ENCODE peak calls at places on chromosomes 4 and X, in four cellular contexts. One of them, this sample, is unnamed.

GRCh38 chr4:47474799-47475198 is 10.3 kb upstream of the ATP10D start:
- DNase-seq in breast epithelium: no peak
- DNase-seq in epithelial cell of proximal tubule: no peak
- DNase-seq in HCT116: no peak
- DNase-seq in this sample: no peak

GRCh38 chr4:108399610-108400265 is 220.6 kb upstream of the RPL34 start:
- DNase-seq in breast epithelium: no peak
- DNase-seq in epithelial cell of proximal tubule: no peak
- DNase-seq in HCT116: no peak
- DNase-seq in this sample: no peak

GRCh38 chr4:2101346-2102044 is 42.4 kb downstream of the NAT8L start:
- DNase-seq in breast epithelium: no peak
- DNase-seq in epithelial cell of proximal tubule: no peak
- DNase-seq in HCT116: no peak
- DNase-seq in this sample: no peak

GRCh38 chr4:19300213-19300612 is 951.5 kb upstream of the SLIT2 start:
- DNase-seq in breast epithelium: no peak
- DNase-seq in epithelial cell of proximal tubule: no peak
- DNase-seq in HCT116: no peak
- DNase-seq in this sample: no peak

GRCh38 chrX:74248889-74249288 is 55.1 kb upstream of the ZCCHC13 start:
- DNase-seq in breast epithelium: no peak
- DNase-seq in epithelial cell of proximal tubule: no peak
- DNase-seq in HCT116: no peak
- DNase-seq in this sample: no peak

GRCh38 chrX:102339312-102340298 is 92.6 kb downstream of the NXF2 start:
- DNase-seq in breast epithelium: no peak
- DNase-seq in epithelial cell of proximal tubule: no peak
- DNase-seq in HCT116: no peak
- DNase-seq in this sample: no peak

GRCh38 chr4:27692098-27692679 is 831.5 kb downstream of the STIM2 start:
- DNase-seq in breast epithelium: no peak
- DNase-seq in epithelial cell of proximal tubule: peak; percentile 6
- DNase-seq in HCT116: peak; percentile 45
- DNase-seq in this sample: no peak

GRCh38 chr4:76543378-76543777 is 108.3 kb downstream of the SHROOM3 start:
- DNase-seq in breast epithelium: no peak
- DNase-seq in epithelial cell of proximal tubule: no peak
- DNase-seq in HCT116: no peak
- DNase-seq in this sample: no peak

GRCh38 chr4:148441624-148441985 is 609 bp downstream of the NR3C2 start:
- DNase-seq in breast epithelium: no peak
- DNase-seq in epithelial cell of proximal tubule: no peak
- DNase-seq in HCT116: no peak
- DNase-seq in this sample: no peak

GRCh38 chr4:141788169-141788915 is 152.0 kb downstream of the IL15 start:
- DNase-seq in breast epithelium: no peak
- DNase-seq in epithelial cell of proximal tubule: no peak
- DNase-seq in HCT116: no peak
- DNase-seq in this sample: no peak

GRCh38 chrX:150968862-150969720 is 14.0 kb upstream of the HMGB3 start:
- DNase-seq in breast epithelium: no peak
- DNase-seq in epithelial cell of proximal tubule: no peak
- DNase-seq in HCT116: no peak
- DNase-seq in this sample: no peak

GRCh38 chrX:65994519-65995501 is 45.1 kb downstream of the VSIG4 start:
- DNase-seq in breast epithelium: no peak
- DNase-seq in epithelial cell of proximal tubule: no peak
- DNase-seq in HCT116: no peak
- DNase-seq in this sample: no peak

GRCh38 chr4:824461-825062 is 1.4 kb downstream of the CPLX1 start:
- DNase-seq in breast epithelium: no peak
- DNase-seq in epithelial cell of proximal tubule: no peak
- DNase-seq in HCT116: no peak
- DNase-seq in this sample: no peak

GRCh38 chr4:13461511-13461910 is 22.6 kb downstream of the RAB28 start:
- DNase-seq in breast epithelium: no peak
- DNase-seq in epithelial cell of proximal tubule: no peak
- DNase-seq in HCT116: no peak
- DNase-seq in this sample: no peak

GRCh38 chrX:45508459-45508858 is 307.8 kb upstream of the DIPK2B start:
- DNase-seq in breast epithelium: no peak
- DNase-seq in epithelial cell of proximal tubule: no peak
- DNase-seq in HCT116: no peak
- DNase-seq in this sample: no peak

GRCh38 chrX:68999351-68999750 is 165.9 kb downstream of the PJA1 start:
- DNase-seq in breast epithelium: no peak
- DNase-seq in epithelial cell of proximal tubule: no peak
- DNase-seq in HCT116: peak; percentile 18
- DNase-seq in this sample: no peak

GRCh38 chr4:83219344-83219990 is 65.1 kb downstream of the COQ2 start:
- DNase-seq in breast epithelium: peak; percentile 52
- DNase-seq in epithelial cell of proximal tubule: no peak
- DNase-seq in HCT116: no peak
- DNase-seq in this sample: no peak

GRCh38 chr4:76866641-76867040 is 31.3 kb downstream of the SOWAHB start:
- DNase-seq in breast epithelium: no peak
- DNase-seq in epithelial cell of proximal tubule: no peak
- DNase-seq in HCT116: no peak
- DNase-seq in this sample: no peak

GRCh38 chrX:118216488-118216887 is 99.9 kb upstream of the KLHL13 start:
- DNase-seq in breast epithelium: no peak
- DNase-seq in epithelial cell of proximal tubule: no peak
- DNase-seq in HCT116: no peak
- DNase-seq in this sample: no peak

GRCh38 chrX:39848243-39848642 is 249.5 kb downstream of the BCOR start:
- DNase-seq in breast epithelium: no peak
- DNase-seq in epithelial cell of proximal tubule: no peak
- DNase-seq in HCT116: no peak
- DNase-seq in this sample: no peak

GRCh38 chr4:3683744-3684421 is 82.3 kb upstream of the ADRA2C start:
- DNase-seq in breast epithelium: no peak
- DNase-seq in epithelial cell of proximal tubule: no peak
- DNase-seq in HCT116: no peak
- DNase-seq in this sample: no peak

GRCh38 chr4:110612631-110613269 is 10.1 kb downstream of the PITX2 start:
- DNase-seq in breast epithelium: no peak
- DNase-seq in epithelial cell of proximal tubule: no peak
- DNase-seq in HCT116: no peak
- DNase-seq in this sample: no peak

GRCh38 chrX:75603833-75604232 is 81.0 kb upstream of the ZDHHC15 start:
- DNase-seq in breast epithelium: no peak
- DNase-seq in epithelial cell of proximal tubule: no peak
- DNase-seq in HCT116: no peak
- DNase-seq in this sample: no peak

GRCh38 chrX:150293311-150294013 is 69.7 kb upstream of the MAMLD1 start:
- DNase-seq in breast epithelium: no peak
- DNase-seq in epithelial cell of proximal tubule: peak; percentile 46
- DNase-seq in HCT116: no peak
- DNase-seq in this sample: no peak

GRCh38 chrX:70878925-70879324 is 29.6 kb downstream of the TEX11 start:
- DNase-seq in breast epithelium: no peak
- DNase-seq in epithelial cell of proximal tubule: no peak
- DNase-seq in HCT116: no peak
- DNase-seq in this sample: no peak

GRCh38 chrX:39174761-39175417 is 373.6 kb downstream of the MID1IP1 start:
- DNase-seq in breast epithelium: no peak
- DNase-seq in epithelial cell of proximal tubule: no peak
- DNase-seq in HCT116: no peak
- DNase-seq in this sample: peak; percentile 17

GRCh38 chr4:183355405-183355804 is 33.2 kb upstream of the CLDN24 start:
- DNase-seq in breast epithelium: no peak
- DNase-seq in epithelial cell of proximal tubule: no peak
- DNase-seq in HCT116: no peak
- DNase-seq in this sample: no peak

GRCh38 chrX:153387987-153388721 is 13.0 kb downstream of the PNMA6E start:
- DNase-seq in breast epithelium: no peak
- DNase-seq in epithelial cell of proximal tubule: no peak
- DNase-seq in HCT116: no peak
- DNase-seq in this sample: no peak

GRCh38 chr4:76459291-76459723 is 24.3 kb downstream of the SHROOM3 start:
- DNase-seq in breast epithelium: no peak
- DNase-seq in epithelial cell of proximal tubule: peak; percentile 94
- DNase-seq in HCT116: peak; percentile 81
- DNase-seq in this sample: no peak

GRCh38 chr4:80206541-80207171 is 9.4 kb downstream of the PRDM8 start:
- DNase-seq in breast epithelium: no peak
- DNase-seq in epithelial cell of proximal tubule: no peak
- DNase-seq in HCT116: no peak
- DNase-seq in this sample: no peak

GRCh38 chr4:137116144-137116543 is 416.1 kb downstream of the PCDH18 start:
- DNase-seq in breast epithelium: no peak
- DNase-seq in epithelial cell of proximal tubule: no peak
- DNase-seq in HCT116: no peak
- DNase-seq in this sample: no peak

GRCh38 chr4:32633421-32633820 is 1913.3 kb downstream of the PCDH7 start:
- DNase-seq in breast epithelium: no peak
- DNase-seq in epithelial cell of proximal tubule: no peak
- DNase-seq in HCT116: no peak
- DNase-seq in this sample: no peak

GRCh38 chr4:185020863-185021761 is 2.8 kb downstream of the HELT start:
- DNase-seq in breast epithelium: no peak
- DNase-seq in epithelial cell of proximal tubule: no peak
- DNase-seq in HCT116: no peak
- DNase-seq in this sample: no peak

GRCh38 chr4:7964890-7965662 is 25.4 kb upstream of the AFAP1 start:
- DNase-seq in breast epithelium: no peak
- DNase-seq in epithelial cell of proximal tubule: no peak
- DNase-seq in HCT116: no peak
- DNase-seq in this sample: peak; percentile 63

GRCh38 chr4:6507345-6507744 is 34.9 kb upstream of the PPP2R2C start:
- DNase-seq in breast epithelium: peak; percentile 9
- DNase-seq in epithelial cell of proximal tubule: no peak
- DNase-seq in HCT116: no peak
- DNase-seq in this sample: no peak

GRCh38 chr4:17066241-17066640 is 167.8 kb upstream of the LDB2 start:
- DNase-seq in breast epithelium: no peak
- DNase-seq in epithelial cell of proximal tubule: no peak
- DNase-seq in HCT116: no peak
- DNase-seq in this sample: no peak

GRCh38 chr4:140019619-140020367 is 134.2 kb downstream of the MAML3 start:
- DNase-seq in breast epithelium: no peak
- DNase-seq in epithelial cell of proximal tubule: no peak
- DNase-seq in HCT116: no peak
- DNase-seq in this sample: no peak

GRCh38 chr4:110411599-110412011 is 64.3 kb upstream of the ENPEP start:
- DNase-seq in breast epithelium: no peak
- DNase-seq in epithelial cell of proximal tubule: no peak
- DNase-seq in HCT116: no peak
- DNase-seq in this sample: no peak

GRCh38 chrX:25191403-25191802 is 175.6 kb upstream of the ARX start:
- DNase-seq in breast epithelium: no peak
- DNase-seq in epithelial cell of proximal tubule: no peak
- DNase-seq in HCT116: no peak
- DNase-seq in this sample: no peak
- TF ChIP-seq CTCF in breast epithelium: no peak
- TF ChIP-seq CTCF in epithelial cell of proximal tubule: peak; percentile 32
- TF ChIP-seq CTCF in HCT116: peak; percentile 21
- TF ChIP-seq CTCF in this sample: no peak

GRCh38 chr4:21947768-21948346 is 715 bp downstream of the KCNIP4 start:
- DNase-seq in breast epithelium: no peak
- DNase-seq in epithelial cell of proximal tubule: no peak
- DNase-seq in HCT116: no peak
- DNase-seq in this sample: no peak

GRCh38 chr4:21952549-21952948 is 4.0 kb upstream of the KCNIP4 start:
- DNase-seq in breast epithelium: no peak
- DNase-seq in epithelial cell of proximal tubule: no peak
- DNase-seq in HCT116: no peak
- DNase-seq in this sample: no peak

GRCh38 chr4:21946858-21947257 is 1.7 kb downstream of the KCNIP4 start:
- DNase-seq in breast epithelium: no peak
- DNase-seq in epithelial cell of proximal tubule: no peak
- DNase-seq in HCT116: no peak
- DNase-seq in this sample: no peak

GRCh38 chr4:21949073-21949457 is 493 bp upstream of the KCNIP4 start:
- DNase-seq in breast epithelium: no peak
- DNase-seq in epithelial cell of proximal tubule: no peak
- DNase-seq in HCT116: no peak
- DNase-seq in this sample: no peak

GRCh38 chr4:21948347-21949072 is at the start of gene KCNIP4:
- DNase-seq in breast epithelium: no peak
- DNase-seq in epithelial cell of proximal tubule: no peak
- DNase-seq in HCT116: no peak
- DNase-seq in this sample: no peak
- TF ChIP-seq CTCF in breast epithelium: no peak
- TF ChIP-seq CTCF in epithelial cell of proximal tubule: no peak
- TF ChIP-seq CTCF in HCT116: no peak
- TF ChIP-seq CTCF in this sample: no peak

DNA sequence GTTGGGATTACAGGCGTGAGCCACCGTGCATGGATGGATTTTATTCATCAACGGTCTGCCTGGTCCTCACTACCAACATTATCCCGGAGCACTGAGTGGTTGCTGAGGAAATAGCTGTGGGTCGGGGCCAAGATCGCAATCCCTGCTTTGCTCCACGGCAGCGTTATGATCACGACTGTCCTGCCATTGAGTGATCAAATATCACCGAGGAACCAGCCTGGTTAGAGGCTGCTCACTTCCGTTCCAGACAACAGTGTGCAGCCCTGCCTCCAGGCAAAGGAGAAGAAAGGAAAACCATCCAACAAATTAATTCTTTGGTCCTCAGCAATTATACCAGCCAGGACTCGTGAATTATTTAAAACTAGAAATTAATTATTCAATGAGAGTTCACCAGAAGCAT is 70.6 kb upstream of the TBL1X start:
- DNase-seq in breast epithelium: no peak
- DNase-seq in epithelial cell of proximal tubule: no peak
- DNase-seq in HCT116: no peak
- DNase-seq in this sample: no peak
- TF ChIP-seq CTCF in breast epithelium: no peak
- TF ChIP-seq CTCF in epithelial cell of proximal tubule: no peak
- TF ChIP-seq CTCF in HCT116: no peak
- TF ChIP-seq CTCF in this sample: no peak

GRCh38 chr4:127604949-127605709 is 27.6 kb upstream of the INTU start:
- DNase-seq in breast epithelium: no peak
- DNase-seq in epithelial cell of proximal tubule: no peak
- DNase-seq in HCT116: peak; percentile 33
- DNase-seq in this sample: no peak

GRCh38 chr4:127606823-127607222 is 25.9 kb upstream of the INTU start:
- DNase-seq in breast epithelium: no peak
- DNase-seq in epithelial cell of proximal tubule: no peak
- DNase-seq in HCT116: no peak
- DNase-seq in this sample: no peak

GRCh38 chr4:127598656-127599055 is 34.1 kb upstream of the INTU start:
- DNase-seq in breast epithelium: no peak
- DNase-seq in epithelial cell of proximal tubule: no peak
- DNase-seq in HCT116: no peak
- DNase-seq in this sample: no peak

DNA sequence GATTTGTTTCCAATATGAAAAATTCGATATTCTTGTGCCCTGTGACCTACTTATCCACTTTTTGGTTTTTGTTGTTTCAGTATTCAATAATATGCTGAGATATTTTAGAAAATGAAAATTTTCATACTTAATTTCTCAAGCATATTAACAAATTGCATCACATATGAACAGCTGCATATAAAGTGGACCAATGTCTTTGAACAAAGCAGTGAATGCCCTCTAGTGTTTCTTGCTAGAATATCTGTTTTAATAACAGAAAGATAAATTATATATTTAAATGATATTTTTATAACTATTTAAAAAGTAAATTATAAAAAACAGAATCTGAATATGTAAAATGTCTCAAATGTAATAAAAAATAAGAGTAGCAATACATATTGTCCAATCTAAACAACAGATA is 31.7 kb upstream of the INTU start:
- DNase-seq in breast epithelium: no peak
- DNase-seq in epithelial cell of proximal tubule: no peak
- DNase-seq in HCT116: no peak
- DNase-seq in this sample: no peak
- TF ChIP-seq CTCF in breast epithelium: no peak
- TF ChIP-seq CTCF in epithelial cell of proximal tubule: peak; percentile 42
- TF ChIP-seq CTCF in HCT116: peak; percentile 40
- TF ChIP-seq CTCF in this sample: no peak

This sample was measured in natural killer cell.